ENCODE peak calls at places on chromosome 17, in seven cellular contexts. I is lower leg skin; N is posterior cingulate gyrus; K is NCI-H1930; F is RKO; D is activated T-helper 9 cell treated with anti-CD3 and anti-CD28 coated beads, Interleukin-2, amount 50 U/mL, for 16 hours; L is RWPE1. R is an unnamed sample.

GRCh38 chr17:67055811-67056745 is 11.7 kb downstream of the CACNG1 start:
- DNase-seq in N (no peak), I (peak), F (no peak), L (no peak), D (no peak), K (no peak), R (no peak)

GRCh38 chr17:30220414-30220813 is 15.1 kb downstream of the SLC6A4 start:
- DNase-seq in N (no peak), F (no peak), K (no peak), I (no peak), D (no peak), L (no peak), R (no peak)

GRCh38 chr17:48162946-48163506 is 55.5 kb downstream of the SNX11 start:
- DNase-seq in N (no peak), F (no peak), I (no peak), L (no peak), K (no peak), D (no peak), R (no peak)

GRCh38 chr17:8857919-8858318 is 9.6 kb downstream of the PIK3R6 start:
- DNase-seq in L (peak), F (no peak), N (no peak), I (no peak), D (no peak), K (peak), R (no peak)

GRCh38 chr17:2122641-2123302 is 67.9 kb downstream of the HIC1 start:
- DNase-seq in I (peak), K (no peak), N (peak), F (no peak), D (no peak), L (no peak), R (no peak)

GRCh38 chr17:73354423-73355284 is 42.9 kb upstream of the CDC42EP4 start:
- DNase-seq in N (peak), F (no peak), I (peak), L (no peak), K (no peak), D (no peak), R (no peak)

GRCh38 chr17:44997733-44998520 is 29.8 kb upstream of the C1QL1 start:
- DNase-seq in L (no peak), N (no peak), D (no peak), F (no peak), K (no peak), I (no peak), R (no peak)

GRCh38 chr17:8150194-8151119 is 1.7 kb downstream of the PER1 start:
- DNase-seq in I (peak), D (no peak), L (no peak), F (no peak), N (peak), K (no peak), R (no peak)

GRCh38 chr17:79581306-79581932 is 29.4 kb downstream of the RBFOX3 start:
- DNase-seq in I (no peak), F (no peak), D (no peak), L (no peak), N (no peak), K (no peak), R (no peak)

R was measured in T-helper 17 cell.